ENCODE peak calls at places on chromosomes 6 and 20, in four cellular contexts. B is stimulated activated CD8-positive, alpha-beta memory T cell treated with anti-CD3 and anti-CD28 coated beads, Interleukin-7, amount 100 ng/mL, for 48 hours; P is EH; T is kidney epithelial cell. O is an unnamed sample.

GRCh38 chr6:33662318-33662717 is 41.2 kb downstream of the ITPR3 start:
- DNase-seq in P (no peak), B (no peak), T (no peak), O (no peak)

GRCh38 chr20:35277531-35278395 is at the start of gene MMP24OS:
- DNase-seq in P (peak), B (peak), T (no peak), O (peak)

GRCh38 chr20:18477821-18478220 is 10.6 kb downstream of the POLR3F start:
- DNase-seq in B (no peak), T (no peak), P (no peak), O (no peak)

GRCh38 chr6:153062516-153062915 is 60.0 kb upstream of the MTRF1L start:
- DNase-seq in T (no peak), P (no peak), B (no peak), O (no peak)

GRCh38 chr6:151131346-151131745 is 108.4 kb upstream of the AKAP12 start:
- DNase-seq in P (no peak), B (no peak), T (no peak), O (no peak)

GRCh38 chr6:109304284-109305015 is 77.8 kb downstream of the CD164 start:
- DNase-seq in T (peak), P (no peak), B (peak), O (no peak)

GRCh38 chr6:156557269-156557885 is 219.8 kb upstream of the ARID1B start:
- DNase-seq in T (no peak), P (peak), B (no peak), O (peak)

GRCh38 chr20:10619427-10619826 is 54.4 kb downstream of the JAG1 start:
- DNase-seq in T (peak), B (no peak), P (peak), O (no peak)

GRCh38 chr6:105897131-105897530 is 189.0 kb upstream of the PRDM1 start:
- DNase-seq in P (no peak), T (no peak), B (no peak), O (no peak)

GRCh38 chr20:21380711-21381110 is 16.6 kb downstream of the NKX2-4 start:
- DNase-seq in P (no peak), T (no peak), B (no peak), O (no peak)

GRCh38 chr6:75693534-75693933 is 55.5 kb upstream of the MYO6 start:
- DNase-seq in B (no peak), T (no peak), P (peak), O (no peak)

GRCh38 chr20:48701702-48702101 is 126.1 kb downstream of the PREX1 start:
- DNase-seq in T (no peak), P (no peak), B (no peak), O (no peak)

GRCh38 chr6:159606786-159607185 is 86.3 kb downstream of the SOD2 start:
- DNase-seq in P (peak), B (no peak), T (no peak), O (no peak)

GRCh38 chr6:47936820-47937219 is 155.0 kb downstream of the OPN5 start:
- DNase-seq in P (no peak), T (no peak), B (no peak), O (no peak)

GRCh38 chr20:37202267-37202943 is 23.1 kb upstream of the MROH8 start:
- DNase-seq in T (peak), B (no peak), P (peak), O (no peak)

GRCh38 chr6:116059713-116060571 is 749 bp downstream of the FRK start:
- DNase-seq in P (peak), B (no peak), T (peak), O (peak)

GRCh38 chr6:159716247-159717086 is 10.8 kb upstream of the WTAP start:
- DNase-seq in T (peak), P (peak), B (no peak), O (no peak)

GRCh38 chr6:21189721-21190120 is 403.8 kb upstream of the SOX4 start:
- DNase-seq in P (no peak), B (no peak), T (no peak), O (no peak)

O was measured in stomach.